ENCODE peak calls at places on chromosome 12, in ten cellular contexts. G, D, H, S, W, A, C, B, E and V are unnamed samples.

GRCh38 chr12:82880442-82880901 is 193.8 kb downstream of the TMTC2 start:
- DNase-seq in G (no peak), D (no peak), H (no peak), S (no peak), W (no peak), A (no peak), C (no peak), B (no peak), E (no peak), V (no peak)

GRCh38 chr12:124433147-124433874 is 134.1 kb downstream of the NCOR2 start:
- DNase-seq in G (no peak), D (no peak), H (no peak), S (peak), W (no peak), A (no peak), C (no peak), B (no peak), E (no peak), V (no peak)

GRCh38 chr12:87975879-87976278 is 53.3 kb downstream of the C12orf50 start:
- DNase-seq in G (no peak), D (no peak), H (no peak), S (no peak), W (no peak), A (no peak), C (no peak), B (no peak), E (no peak), V (no peak)

GRCh38 chr12:111455448-111456320 is 50.0 kb downstream of the SH2B3 start:
- DNase-seq in G (no peak), D (peak), H (no peak), S (peak), W (no peak), A (peak), C (no peak), B (no peak), E (no peak), V (peak)

GRCh38 chr12:52699373-52699772 is 4.0 kb downstream of the KRT77 start:
- DNase-seq in G (no peak), D (no peak), H (no peak), S (no peak), W (no peak), A (no peak), C (no peak), B (no peak), E (no peak), V (no peak)

GRCh38 chr12:124713041-124713435 is 145.6 kb upstream of the NCOR2 start:
- DNase-seq in G (peak), D (no peak), H (no peak), S (no peak), W (peak), A (no peak), C (no peak), B (no peak), E (no peak), V (no peak)

GRCh38 chr12:125208942-125209341 is 143.7 kb downstream of the AACS start:
- DNase-seq in G (no peak), D (peak), H (no peak), S (no peak), W (no peak), A (no peak), C (no peak), B (no peak), E (no peak), V (no peak)

GRCh38 chr12:68579254-68579653 is 31.4 kb upstream of the RAP1B start:
- DNase-seq in G (no peak), D (no peak), H (no peak), S (no peak), W (no peak), A (no peak), C (no peak), B (no peak), E (no peak), V (no peak)

GRCh38 chr12:100842156-100842555 is 47.6 kb downstream of the ANO4 start:
- DNase-seq in G (no peak), D (no peak), H (no peak), S (no peak), W (no peak), A (peak), C (no peak), B (no peak), E (no peak), V (no peak)

GRCh38 chr12:7716391-7716790 is 5.2 kb downstream of the DPPA3 start:
- DNase-seq in G (no peak), D (peak), H (no peak), S (peak), W (no peak), A (no peak), C (no peak), B (no peak), E (no peak), V (no peak)